ENCODE peak calls at places on chromosome 4, in five cellular contexts. W is tibial artery; G is CD8-positive, alpha-beta memory T cell; O is cardiac muscle cell; L is CD4-positive, alpha-beta memory T cell. I is an unnamed sample. For H3K4me1, the result is how much of the 10 kb centered on the place peaks cover.

GRCh38 chr4:182143086-182143821 is 99.9 kb upstream of the TENM3 start:
- DNase-seq in O (peak), W (no peak), G (no peak), L (no peak), I (no peak)

GRCh38 chr4:27790911-27791310 is 930.3 kb downstream of the STIM2 start:
- DNase-seq in W (no peak), O (no peak), L (no peak), G (no peak), I (no peak)

GRCh38 chr4:91502365-91502764 is 801.4 kb upstream of the GRID2 start:
- DNase-seq in G (no peak), O (peak), L (no peak), W (no peak), I (no peak)

GRCh38 chr4:128267745-128268144 is 19.9 kb downstream of the PGRMC2 start:
- DNase-seq in W (no peak), L (no peak), G (no peak), O (no peak), I (no peak)

GRCh38 chr4:176789955-176790354 is 2.8 kb downstream of the VEGFC start:
- DNase-seq in L (no peak), W (no peak), G (no peak), O (peak), I (peak)

GRCh38 chr4:166045457-166045856 is 172.4 kb downstream of the TLL1 start:
- DNase-seq in G (no peak), L (peak), W (no peak), O (no peak), I (no peak)

GRCh38 chr4:110061101-110061500 is 137.3 kb downstream of the ELOVL6 start:
- DNase-seq in W (no peak), O (no peak), G (no peak), L (no peak), I (no peak)

GRCh38 chr4:113616443-113616842 is 145.1 kb downstream of the CAMK2D start:
- DNase-seq in L (peak), O (no peak), G (peak), W (no peak), I (no peak)

GRCh38 chr4:176400816-176401461 is 81.2 kb downstream of the SPCS3 start:
- DNase-seq in L (no peak), O (peak), G (no peak), W (no peak), I (no peak)

GRCh38 chr4:89382439-89382838 is 74.8 kb upstream of the GPRIN3 start:
- DNase-seq in L (no peak), O (no peak), G (no peak), W (no peak), I (no peak)

GRCh38 chr4:48910511-48910910 is 3.9 kb upstream of the OCIAD2 start:
- DNase-seq in G (no peak), W (no peak), L (no peak), O (no peak), I (no peak)

GRCh38 chr4:8269535-8270417 is at the start of gene HTRA3:
- DNase-seq in L (no peak), O (peak), W (no peak), G (no peak), I (no peak)

GRCh38 chr4:112898357-112899141 is 150.9 kb upstream of the ANK2 start:
- DNase-seq in L (no peak), G (no peak), W (no peak), O (no peak), I (no peak)

GRCh38 chr4:181525641-181526040 is 717.6 kb upstream of the TENM3 start:
- DNase-seq in W (no peak), L (no peak), O (no peak), G (no peak), I (no peak)

GRCh38 chr4:70721747-70722146 is at the start of gene RUFY3:
- DNase-seq in O (peak), G (no peak), W (peak), L (no peak), I (peak)

GRCh38 chr4:150164055-150164454 is 85.8 kb downstream of the DCLK2 start:
- DNase-seq in O (no peak), W (no peak), G (no peak), L (no peak), I (no peak)

GRCh38 chr4:143369556-143369955 is 32.9 kb downstream of the GAB1 start:
- DNase-seq in L (no peak), G (no peak), O (no peak), W (no peak), I (no peak)

GRCh38 chr4:28654618-28655017 is 1794.0 kb downstream of the STIM2 start:
- DNase-seq in W (no peak), L (no peak), G (no peak), O (no peak), I (peak)

GRCh38 chr4:52869196-52869595 is 7.1 kb downstream of the RASL11B start:
- DNase-seq in W (peak), O (peak), G (no peak), L (no peak), I (no peak)

GRCh38 chr4:5039800-5040199 is 11.5 kb upstream of the STK32B start:
- DNase-seq in W (no peak), O (no peak), G (no peak), L (no peak), I (no peak)
- H3K4me1 ChIP-seq in W (under half), O (under half), G (under half), L (under half), I (under half)

DNA sequence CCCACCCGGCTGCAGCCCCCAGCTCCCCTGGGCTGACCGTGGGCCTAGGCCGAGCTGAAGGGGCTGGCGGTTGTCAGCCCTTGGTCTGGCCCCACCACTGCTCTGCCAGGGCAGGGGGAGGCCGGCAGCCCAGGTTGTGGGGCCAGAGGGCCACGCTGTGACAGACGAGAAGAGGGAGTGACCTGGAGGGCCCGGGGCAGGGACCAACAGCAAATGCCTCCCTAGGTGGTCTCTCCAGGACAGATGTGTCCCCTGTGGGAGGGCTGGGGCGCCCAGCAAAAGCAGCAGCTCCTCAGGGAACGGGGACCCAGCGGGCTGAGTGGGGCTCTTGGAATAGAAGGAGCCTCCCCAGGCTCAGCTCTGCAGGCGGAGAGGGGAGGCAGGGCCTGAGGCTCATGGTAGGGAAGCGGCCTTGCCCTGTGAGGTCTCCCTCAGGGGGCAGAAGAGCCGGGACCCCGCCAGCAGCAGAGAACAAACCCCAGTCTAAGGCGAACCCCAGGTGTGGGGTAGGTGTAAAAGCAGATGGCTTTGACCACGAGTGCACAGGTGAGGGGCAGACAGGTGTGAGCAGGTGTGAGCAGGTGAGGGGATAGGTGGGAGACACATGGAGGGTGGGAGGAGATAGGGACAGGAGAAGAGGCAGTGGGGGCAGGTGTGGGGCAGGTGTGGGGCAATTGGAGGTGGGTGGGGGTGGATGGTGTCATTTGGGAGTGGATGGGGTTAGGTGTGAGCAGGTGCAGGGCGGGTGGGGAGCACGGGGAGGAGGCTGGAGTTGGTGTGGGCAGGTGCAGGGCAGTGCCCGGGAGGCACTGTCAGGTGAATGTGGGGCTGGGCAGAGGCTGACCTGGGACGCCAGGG is 34.1 kb upstream of the SPON2 start:
- DNase-seq in O (no peak), L (no peak), W (no peak), G (no peak), I (no peak)
- H3K4me1 ChIP-seq in O (under half), L (under half), W (under half), G (under half), I (under half)

DNA sequence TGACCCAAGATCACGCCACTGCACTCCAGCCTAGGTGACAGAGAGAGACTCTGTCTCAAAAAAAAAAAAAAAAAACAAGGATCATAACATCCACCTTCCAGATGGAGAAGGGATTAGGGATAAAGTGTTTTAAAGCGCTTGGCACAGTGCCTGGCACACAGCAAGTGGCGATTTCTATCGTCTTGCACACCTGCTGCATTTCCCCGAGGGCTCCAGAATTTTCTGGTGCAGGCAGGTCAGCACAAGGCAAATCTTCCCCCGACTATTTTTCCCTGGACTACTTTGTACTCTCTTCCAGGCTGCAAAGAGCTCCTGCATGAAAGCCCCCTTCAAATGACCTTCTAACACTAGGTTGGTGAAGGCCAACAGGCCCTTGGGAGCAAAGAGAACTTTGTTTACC is 57.3 kb downstream of the APBB2 start:
- DNase-seq in L (no peak), O (no peak), G (no peak), W (no peak), I (no peak)
- H3K4me1 ChIP-seq in L (under half), O (under half), G (under half), W (under half), I (under half)

DNA sequence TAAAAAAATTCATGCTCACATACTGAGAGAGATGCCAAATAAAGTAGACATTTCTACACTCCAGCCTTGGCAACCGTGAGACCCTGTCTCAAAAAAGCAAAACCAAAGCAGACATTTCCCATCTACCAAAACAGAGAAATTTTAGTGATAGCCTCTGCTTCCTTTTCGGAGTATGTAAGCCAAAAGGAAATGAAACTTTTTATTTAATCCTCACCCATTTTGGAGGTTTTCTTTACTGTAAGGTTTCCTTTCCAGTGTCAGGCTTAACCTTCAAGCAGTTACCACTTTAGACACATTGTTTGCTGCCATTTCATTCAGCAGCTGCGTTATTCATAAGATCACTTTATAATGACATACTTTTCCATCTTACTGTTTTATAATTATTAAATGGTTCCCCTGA is 15.9 kb downstream of the ADD1 start:
- DNase-seq in L (no peak), O (no peak), W (no peak), G (no peak), I (no peak)
- H3K4me1 ChIP-seq in L (half or more), O (half or more), W (half or more), G (half or more), I (half or more)

DNA sequence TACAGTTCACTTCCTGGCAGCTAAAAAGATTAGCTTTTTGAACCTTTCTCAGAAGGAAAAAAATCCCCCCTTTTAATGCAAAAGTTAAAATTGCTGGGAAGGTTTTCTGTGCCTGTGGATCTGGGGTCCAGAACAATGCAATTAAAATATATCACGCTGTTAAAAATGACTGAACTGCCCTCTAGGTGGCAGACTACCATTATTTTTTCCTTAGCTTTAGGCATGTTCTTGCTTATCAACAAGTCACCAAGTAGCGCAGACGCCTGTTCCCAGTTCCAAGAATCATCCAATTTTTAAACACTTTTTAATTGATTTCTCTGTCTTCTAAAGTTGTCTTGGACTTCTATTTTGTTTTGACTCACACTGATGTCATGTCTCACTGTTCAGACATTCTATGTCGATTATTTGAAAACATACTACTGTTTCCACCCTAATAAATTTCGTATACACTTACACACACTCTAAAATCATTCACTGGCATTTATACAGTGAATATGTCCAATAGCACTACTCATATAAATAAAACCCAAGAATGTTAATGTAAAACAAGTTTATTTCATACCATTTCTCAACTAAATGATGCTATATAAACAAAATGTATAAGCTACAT is 661.6 kb downstream of the RAPGEF2 start:
- DNase-seq in L (no peak), W (no peak), G (no peak), O (peak), I (peak)
- H3K4me1 ChIP-seq in L (under half), W (under half), G (under half), O (under half), I (half or more)

DNA sequence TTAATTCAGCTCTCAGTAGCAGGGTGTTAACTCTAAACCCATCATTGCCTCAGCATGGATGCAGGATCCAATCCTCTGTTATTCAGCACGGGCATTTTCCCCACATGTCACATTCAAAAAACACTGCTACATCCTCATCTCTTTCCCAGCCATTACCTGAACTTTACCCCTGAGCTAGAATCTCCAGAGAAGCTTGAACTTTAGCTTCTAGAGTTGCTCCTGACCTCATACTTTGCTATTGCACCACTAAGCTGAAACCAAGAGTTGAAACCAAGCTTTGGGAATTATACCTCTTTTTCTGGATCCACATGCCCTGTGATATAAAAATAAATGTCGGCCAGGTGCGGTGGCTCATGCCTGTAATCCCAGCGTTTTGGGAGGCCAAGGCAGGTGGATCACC is 90.7 kb downstream of the SHROOM3 start:
- DNase-seq in O (no peak), W (no peak), G (no peak), L (no peak), I (no peak)
- H3K4me1 ChIP-seq in O (under half), W (under half), G (under half), L (under half), I (under half)

DNA sequence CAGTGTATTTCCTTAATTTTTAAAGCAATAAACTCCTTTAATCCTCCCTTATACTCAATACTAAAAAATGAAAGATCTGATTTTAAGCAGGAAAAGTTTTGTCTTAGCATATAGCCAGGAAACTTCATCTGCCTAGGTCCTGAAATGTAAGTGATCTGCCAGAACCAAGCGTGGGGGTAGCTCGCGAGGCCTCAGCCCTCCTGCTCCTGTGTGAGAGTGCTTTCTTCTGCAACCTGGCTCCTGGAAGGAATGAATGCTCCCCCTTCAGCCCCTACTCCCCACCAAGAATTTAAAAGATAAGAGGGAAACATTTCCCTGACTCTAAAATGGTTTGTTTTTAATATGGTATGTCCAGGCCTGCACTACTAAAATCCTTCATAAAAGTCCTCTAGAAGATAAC is 160.0 kb downstream of the CBR4 start:
- DNase-seq in W (no peak), G (no peak), L (no peak), O (peak), I (no peak)
- H3K4me1 ChIP-seq in W (half or more), G (under half), L (under half), O (under half), I (under half)

GRCh38 chr4:38529189-38530115 is 134.5 kb upstream of the KLF3 start:
- DNase-seq in W (no peak), O (no peak), L (peak), G (peak), I (no peak)
- H3K4me1 ChIP-seq in W (under half), O (under half), L (under half), G (under half), I (under half)

GRCh38 chr4:2798399-2799301 is 5.8 kb downstream of the SH3BP2 start:
- DNase-seq in W (peak), O (peak), G (no peak), L (no peak), I (no peak)
- H3K4me1 ChIP-seq in W (half or more), O (under half), G (half or more), L (half or more), I (under half)

I was measured in A673.